ENCODE peak calls at places on chromosomes 13 and 19, in nine cellular contexts. One of them, this sample, is unnamed.

GRCh38 chr19:32676186-32676894 is 692 bp downstream of the RGS9BP start:
- DNase-seq in heart right ventricle: peak; percentile 30
- DNase-seq in Panc1: no peak
- DNase-seq in tibial nerve: no peak
- DNase-seq in IMR-90: no peak
- DNase-seq in body of pancreas: peak; percentile 20
- DNase-seq in adrenal gland: peak; percentile 22
- DNase-seq in AG04450: no peak
- DNase-seq in brain microvascular endothelial cell: no peak
- DNase-seq in this sample: no peak

GRCh38 chr13:34467450-34468083 is 474.5 kb upstream of the NBEA start:
- DNase-seq in AG04450: no peak
- DNase-seq in tibial nerve: no peak
- DNase-seq in Panc1: no peak
- DNase-seq in adrenal gland: no peak
- DNase-seq in body of pancreas: no peak
- DNase-seq in IMR-90: no peak
- DNase-seq in heart right ventricle: no peak
- DNase-seq in brain microvascular endothelial cell: no peak
- DNase-seq in this sample: no peak

GRCh38 chr19:50978772-50979390 is 4.8 kb downstream of the KLK7 start:
- DNase-seq in Panc1: no peak
- DNase-seq in heart right ventricle: no peak
- DNase-seq in adrenal gland: no peak
- DNase-seq in brain microvascular endothelial cell: no peak
- DNase-seq in AG04450: no peak
- DNase-seq in body of pancreas: no peak
- DNase-seq in tibial nerve: no peak
- DNase-seq in IMR-90: no peak
- DNase-seq in this sample: no peak

GRCh38 chr13:24784319-24784718 is 20.4 kb downstream of the RNF17 start:
- DNase-seq in Panc1: no peak
- DNase-seq in adrenal gland: no peak
- DNase-seq in heart right ventricle: no peak
- DNase-seq in AG04450: no peak
- DNase-seq in tibial nerve: no peak
- DNase-seq in IMR-90: no peak
- DNase-seq in brain microvascular endothelial cell: no peak
- DNase-seq in body of pancreas: no peak
- DNase-seq in this sample: no peak

GRCh38 chr13:113121183-113121927 is 1.2 kb upstream of the F10 start:
- DNase-seq in body of pancreas: no peak
- DNase-seq in AG04450: no peak
- DNase-seq in IMR-90: no peak
- DNase-seq in adrenal gland: no peak
- DNase-seq in heart right ventricle: no peak
- DNase-seq in Panc1: no peak
- DNase-seq in brain microvascular endothelial cell: no peak
- DNase-seq in tibial nerve: no peak
- DNase-seq in this sample: no peak

GRCh38 chr13:81116461-81117282 is 775.7 kb upstream of the SPRY2 start:
- DNase-seq in body of pancreas: no peak
- DNase-seq in Panc1: no peak
- DNase-seq in tibial nerve: no peak
- DNase-seq in AG04450: no peak
- DNase-seq in IMR-90: no peak
- DNase-seq in adrenal gland: no peak
- DNase-seq in heart right ventricle: no peak
- DNase-seq in brain microvascular endothelial cell: no peak
- DNase-seq in this sample: no peak

GRCh38 chr19:19502281-19502680 is 13.1 kb downstream of the TSSK6 start:
- DNase-seq in IMR-90: no peak
- DNase-seq in AG04450: no peak
- DNase-seq in adrenal gland: no peak
- DNase-seq in body of pancreas: no peak
- DNase-seq in brain microvascular endothelial cell: no peak
- DNase-seq in Panc1: no peak
- DNase-seq in heart right ventricle: no peak
- DNase-seq in tibial nerve: no peak
- DNase-seq in this sample: no peak

GRCh38 chr13:113834496-113835200 is 29.2 kb downstream of the GAS6 start:
- DNase-seq in IMR-90: no peak
- DNase-seq in heart right ventricle: peak; percentile 14
- DNase-seq in body of pancreas: no peak
- DNase-seq in adrenal gland: no peak
- DNase-seq in Panc1: no peak
- DNase-seq in brain microvascular endothelial cell: no peak
- DNase-seq in tibial nerve: no peak
- DNase-seq in AG04450: no peak
- DNase-seq in this sample: no peak

GRCh38 chr13:27211771-27212364 is 39.5 kb upstream of the RPL21 start:
- DNase-seq in IMR-90: peak; percentile 86
- DNase-seq in adrenal gland: peak; percentile 56
- DNase-seq in AG04450: peak; percentile 24
- DNase-seq in heart right ventricle: no peak
- DNase-seq in tibial nerve: no peak
- DNase-seq in brain microvascular endothelial cell: peak; percentile 82
- DNase-seq in body of pancreas: no peak
- DNase-seq in Panc1: no peak
- DNase-seq in this sample: no peak

GRCh38 chr19:27657271-27658051 is 1555.5 kb downstream of the UQCRFS1 start:
- DNase-seq in body of pancreas: no peak
- DNase-seq in Panc1: no peak
- DNase-seq in heart right ventricle: no peak
- DNase-seq in IMR-90: no peak
- DNase-seq in adrenal gland: no peak
- DNase-seq in brain microvascular endothelial cell: no peak
- DNase-seq in tibial nerve: no peak
- DNase-seq in AG04450: no peak
- DNase-seq in this sample: no peak

GRCh38 chr13:114089751-114090400 is 42.5 kb downstream of the RASA3 start:
- DNase-seq in Panc1: no peak
- DNase-seq in body of pancreas: no peak
- DNase-seq in tibial nerve: no peak
- DNase-seq in AG04450: no peak
- DNase-seq in adrenal gland: no peak
- DNase-seq in IMR-90: no peak
- DNase-seq in heart right ventricle: no peak
- DNase-seq in brain microvascular endothelial cell: no peak
- DNase-seq in this sample: no peak

GRCh38 chr13:111485491-111486250 is 165.2 kb downstream of the TEX29 start:
- DNase-seq in body of pancreas: no peak
- DNase-seq in heart right ventricle: no peak
- DNase-seq in tibial nerve: no peak
- DNase-seq in Panc1: no peak
- DNase-seq in brain microvascular endothelial cell: no peak
- DNase-seq in adrenal gland: no peak
- DNase-seq in IMR-90: no peak
- DNase-seq in AG04450: no peak
- DNase-seq in this sample: no peak

GRCh38 chr13:37409756-37410155 is 188.8 kb downstream of the POSTN start:
- DNase-seq in Panc1: no peak
- DNase-seq in IMR-90: peak; percentile 46
- DNase-seq in AG04450: no peak
- DNase-seq in brain microvascular endothelial cell: no peak
- DNase-seq in body of pancreas: no peak
- DNase-seq in tibial nerve: no peak
- DNase-seq in adrenal gland: no peak
- DNase-seq in heart right ventricle: no peak
- DNase-seq in this sample: no peak

GRCh38 chr19:13881692-13882418 is 4.9 kb downstream of the NANOS3 start:
- DNase-seq in adrenal gland: no peak
- DNase-seq in heart right ventricle: peak; percentile 44
- DNase-seq in tibial nerve: no peak
- DNase-seq in AG04450: no peak
- DNase-seq in brain microvascular endothelial cell: no peak
- DNase-seq in Panc1: no peak
- DNase-seq in body of pancreas: no peak
- DNase-seq in IMR-90: peak; percentile 39
- DNase-seq in this sample: no peak

GRCh38 chr19:17020380-17020779 is 6.2 kb downstream of the CPAMD8 start:
- DNase-seq in adrenal gland: peak; percentile 72
- DNase-seq in brain microvascular endothelial cell: no peak
- DNase-seq in AG04450: no peak
- DNase-seq in heart right ventricle: no peak
- DNase-seq in body of pancreas: no peak
- DNase-seq in IMR-90: no peak
- DNase-seq in tibial nerve: no peak
- DNase-seq in Panc1: no peak
- DNase-seq in this sample: no peak

GRCh38 chr19:49343127-49343526 is 7.9 kb downstream of the CD37 start:
- DNase-seq in IMR-90: no peak
- DNase-seq in heart right ventricle: no peak
- DNase-seq in body of pancreas: no peak
- DNase-seq in tibial nerve: no peak
- DNase-seq in adrenal gland: no peak
- DNase-seq in AG04450: no peak
- DNase-seq in brain microvascular endothelial cell: no peak
- DNase-seq in Panc1: no peak
- DNase-seq in this sample: no peak

GRCh38 chr19:5603626-5604025 is 18.9 kb downstream of the SAFB2 start:
- DNase-seq in brain microvascular endothelial cell: no peak
- DNase-seq in tibial nerve: no peak
- DNase-seq in heart right ventricle: no peak
- DNase-seq in adrenal gland: no peak
- DNase-seq in Panc1: no peak
- DNase-seq in AG04450: no peak
- DNase-seq in IMR-90: no peak
- DNase-seq in body of pancreas: no peak
- DNase-seq in this sample: no peak
- H3K27ac ChIP-seq in brain microvascular endothelial cell: no peak overlapping the region
- H3K27ac ChIP-seq in tibial nerve: no peak overlapping the region
- H3K27ac ChIP-seq in heart right ventricle: no peak overlapping the region
- H3K27ac ChIP-seq in adrenal gland: no peak overlapping the region
- H3K27ac ChIP-seq in Panc1: no peak overlapping the region
- H3K27ac ChIP-seq in AG04450: no peak overlapping the region
- H3K27ac ChIP-seq in IMR-90: no peak overlapping the region
- H3K27ac ChIP-seq in body of pancreas: no peak overlapping the region
- H3K27ac ChIP-seq in this sample: no peak overlapping the region

GRCh38 chr13:28679628-28680027 is 20.7 kb downstream of the POMP start:
- DNase-seq in IMR-90: peak; percentile 31
- DNase-seq in AG04450: no peak
- DNase-seq in adrenal gland: no peak
- DNase-seq in body of pancreas: no peak
- DNase-seq in Panc1: no peak
- DNase-seq in brain microvascular endothelial cell: no peak
- DNase-seq in tibial nerve: no peak
- DNase-seq in heart right ventricle: no peak
- DNase-seq in this sample: no peak

GRCh38 chr13:28680541-28680940 is 21.6 kb downstream of the POMP start:
- DNase-seq in heart right ventricle: no peak
- DNase-seq in adrenal gland: no peak
- DNase-seq in IMR-90: no peak
- DNase-seq in AG04450: no peak
- DNase-seq in tibial nerve: no peak
- DNase-seq in brain microvascular endothelial cell: no peak
- DNase-seq in Panc1: no peak
- DNase-seq in body of pancreas: no peak
- DNase-seq in this sample: no peak

GRCh38 chr13:28684257-28684656 is 25.3 kb downstream of the POMP start:
- DNase-seq in tibial nerve: no peak
- DNase-seq in brain microvascular endothelial cell: no peak
- DNase-seq in adrenal gland: no peak
- DNase-seq in Panc1: no peak
- DNase-seq in heart right ventricle: no peak
- DNase-seq in IMR-90: no peak
- DNase-seq in AG04450: no peak
- DNase-seq in body of pancreas: no peak
- DNase-seq in this sample: no peak

DNA sequence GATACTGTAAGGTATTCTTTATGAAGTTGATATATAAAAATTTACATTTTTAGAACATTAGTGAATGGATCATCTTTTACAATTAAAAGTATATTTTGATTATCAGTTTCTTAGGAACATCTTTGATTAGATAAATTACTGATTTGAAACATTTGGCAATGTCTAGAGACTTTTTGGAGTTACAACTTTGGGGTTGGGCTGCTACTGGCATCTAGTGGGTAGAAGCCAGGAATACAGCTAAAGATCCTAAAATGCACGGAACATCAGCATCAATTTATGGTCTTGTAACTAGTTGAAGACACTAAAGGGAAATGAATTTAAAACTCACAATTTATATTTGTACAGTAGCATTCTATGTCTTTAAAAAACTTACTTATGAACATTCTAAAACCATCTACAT is 19.9 kb downstream of the POMP start:
- DNase-seq in Panc1: no peak
- DNase-seq in IMR-90: no peak
- DNase-seq in body of pancreas: no peak
- DNase-seq in heart right ventricle: no peak
- DNase-seq in AG04450: no peak
- DNase-seq in brain microvascular endothelial cell: no peak
- DNase-seq in adrenal gland: no peak
- DNase-seq in tibial nerve: no peak
- DNase-seq in this sample: no peak
- TF ChIP-seq CTCF in Panc1: no peak
- TF ChIP-seq CTCF in IMR-90: peak; percentile 24
- TF ChIP-seq CTCF in body of pancreas: no peak
- TF ChIP-seq CTCF in heart right ventricle: peak; percentile 7
- TF ChIP-seq CTCF in AG04450: peak; percentile 12
- TF ChIP-seq CTCF in brain microvascular endothelial cell: peak; percentile 25
- TF ChIP-seq CTCF in adrenal gland: peak; percentile 11
- TF ChIP-seq CTCF in tibial nerve: no peak
- TF ChIP-seq CTCF in this sample: no peak

DNA sequence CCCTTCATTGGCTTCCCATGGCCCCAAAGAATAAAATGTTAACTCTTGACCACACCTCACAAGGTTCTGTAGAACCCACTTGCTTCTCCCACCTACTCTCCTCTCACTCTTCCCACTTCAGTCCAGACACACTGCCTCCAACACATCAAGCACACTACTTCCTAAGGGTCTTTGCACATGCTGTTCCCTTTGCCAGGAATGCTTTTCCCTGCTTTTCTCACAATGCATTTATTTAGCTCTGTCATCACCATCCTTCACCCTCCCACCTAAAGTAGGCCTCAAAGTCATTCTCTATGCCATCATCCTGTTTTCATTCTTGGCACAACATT is 7.9 kb downstream of the IFNL1 start:
- DNase-seq in brain microvascular endothelial cell: no peak
- DNase-seq in IMR-90: no peak
- DNase-seq in Panc1: no peak
- DNase-seq in tibial nerve: no peak
- DNase-seq in AG04450: no peak
- DNase-seq in heart right ventricle: no peak
- DNase-seq in adrenal gland: no peak
- DNase-seq in body of pancreas: no peak
- DNase-seq in this sample: no peak
- H3K27me3 ChIP-seq in brain microvascular endothelial cell: peaks cover 43% of the 10 kb centered on the region
- H3K27me3 ChIP-seq in IMR-90: peaks cover 76% of the 10 kb centered on the region
- H3K27me3 ChIP-seq in Panc1: peaks cover 16% of the 10 kb centered on the region
- H3K27me3 ChIP-seq in tibial nerve: no peaks in the 10 kb centered on the region
- H3K27me3 ChIP-seq in AG04450: peaks cover 55% of the 10 kb centered on the region
- H3K27me3 ChIP-seq in heart right ventricle: peaks cover 73% of the 10 kb centered on the region
- H3K27me3 ChIP-seq in adrenal gland: peaks cover 20% of the 10 kb centered on the region
- H3K27me3 ChIP-seq in body of pancreas: no peaks in the 10 kb centered on the region
- H3K27me3 ChIP-seq in this sample: peaks cover 5% of the 10 kb centered on the region

DNA sequence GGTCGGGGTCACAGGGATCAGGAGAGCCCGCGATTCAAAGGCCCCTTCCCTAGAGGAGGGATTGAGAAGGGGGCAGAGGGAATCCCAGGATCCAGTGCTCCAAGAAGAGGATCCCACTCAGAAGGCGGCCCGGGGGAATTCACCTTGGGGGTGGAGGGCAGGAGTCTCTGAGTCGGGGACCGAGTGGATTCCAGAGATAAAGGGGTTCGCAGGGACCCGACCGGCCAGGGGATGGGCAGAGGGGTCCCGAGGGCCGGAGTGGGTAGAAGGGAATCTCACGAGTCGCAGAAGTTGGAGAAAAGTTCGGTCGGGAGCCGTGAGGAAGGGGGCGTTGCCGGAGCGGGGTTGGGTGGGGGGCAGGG is 261 bp downstream of the PRKD2 start:
- DNase-seq in heart right ventricle: no peak
- DNase-seq in body of pancreas: no peak
- DNase-seq in IMR-90: no peak
- DNase-seq in tibial nerve: no peak
- DNase-seq in adrenal gland: no peak
- DNase-seq in AG04450: no peak
- DNase-seq in brain microvascular endothelial cell: no peak
- DNase-seq in Panc1: no peak
- DNase-seq in this sample: no peak
- H3K27ac ChIP-seq in heart right ventricle: peak overlapping the region; percentile 77
- H3K27ac ChIP-seq in body of pancreas: peak overlapping the region; percentile 86
- H3K27ac ChIP-seq in IMR-90: peak overlapping the region; percentile 87
- H3K27ac ChIP-seq in tibial nerve: peak overlapping the region; percentile 96
- H3K27ac ChIP-seq in adrenal gland: no peak overlapping the region
- H3K27ac ChIP-seq in AG04450: peak overlapping the region; percentile 21
- H3K27ac ChIP-seq in brain microvascular endothelial cell: peak overlapping the region; percentile 20
- H3K27ac ChIP-seq in Panc1: peak overlapping the region; percentile 89
- H3K27ac ChIP-seq in this sample: peak overlapping the region; percentile 85

This sample was measured in thoracic aorta.